ENCODE peak calls at places on chromosomes 2 and 18, in seven cellular contexts. U, N, V, G, I, K and Z are unnamed samples.

GRCh38 chr2:27798476-27798875 is 27.0 kb downstream of the MRPL33 start:
- DNase-seq in U (no peak), G (no peak), V (no peak), K (no peak), I (no peak), N (no peak), Z (no peak)

GRCh38 chr2:219155054-219155644 is 5.5 kb downstream of the NHEJ1 start:
- DNase-seq in G (peak; percentile 85), K (peak; percentile 49), N (peak; percentile 17), V (no peak), U (no peak), I (peak; percentile 70), Z (peak; percentile 50)

GRCh38 chr2:215828528-215829184 is 184.7 kb downstream of the MREG start:
- DNase-seq in K (peak; percentile 73), V (peak; percentile 61), G (peak; percentile 88), U (no peak), I (peak; percentile 56), N (peak; percentile 44), Z (peak; percentile 26)

GRCh38 chr2:3112131-3112530 is 265.5 kb downstream of the EIPR1 start:
- DNase-seq in G (no peak), V (no peak), I (no peak), U (no peak), K (no peak), N (no peak), Z (no peak)

GRCh38 chr2:198053173-198053572 is 248.8 kb downstream of the PLCL1 start:
- DNase-seq in V (no peak), K (no peak), G (no peak), U (no peak), I (no peak), N (no peak), Z (no peak)

GRCh38 chr18:55633032-55633431 is 45.0 kb upstream of the TCF4 start:
- DNase-seq in G (peak; percentile 62), I (peak; percentile 74), V (no peak), U (no peak), K (no peak), N (peak; percentile 34), Z (no peak)

GRCh38 chr2:19235308-19235707 is 123.1 kb downstream of the OSR1 start:
- DNase-seq in G (peak; percentile 90), U (no peak), V (no peak), I (peak; percentile 89), N (peak; percentile 12), K (no peak), Z (no peak)

GRCh38 chr2:67613227-67613626 is 216.1 kb downstream of the ETAA1 start:
- DNase-seq in V (no peak), N (no peak), I (no peak), K (no peak), U (no peak), G (no peak), Z (no peak)

GRCh38 chr18:41940506-41941215 is 14.4 kb upstream of the PIK3C3 start:
- DNase-seq in V (no peak), K (no peak), I (peak; percentile 94), G (peak; percentile 91), U (no peak), N (peak; percentile 97), Z (no peak)

GRCh38 chr2:182324665-182325064 is 102.2 kb downstream of the PDE1A start:
- DNase-seq in K (no peak), V (no peak), G (peak; percentile 53), I (no peak), N (peak; percentile 64), U (no peak), Z (no peak)

GRCh38 chr2:184598313-184599053 is at the start of gene ZNF804A:
- DNase-seq in U (peak; percentile 16), V (peak; percentile 41), G (peak; percentile 55), K (peak; percentile 62), N (peak; percentile 63), I (peak; percentile 16), Z (peak; percentile 80)

GRCh38 chr18:42268793-42269192 is 313.8 kb downstream of the PIK3C3 start:
- DNase-seq in I (no peak), G (no peak), K (no peak), V (no peak), U (no peak), N (peak; percentile 3), Z (no peak)

GRCh38 chr2:143514413-143514812 is 385.2 kb downstream of the ARHGAP15 start:
- DNase-seq in U (no peak), G (peak; percentile 12), V (no peak), N (no peak), K (no peak), I (peak; percentile 85), Z (no peak)

GRCh38 chr2:233312874-233313273 is 5.3 kb downstream of the SAG start:
- DNase-seq in K (no peak), U (no peak), I (no peak), G (no peak), N (no peak), V (no peak), Z (no peak)

GRCh38 chr2:128440666-128441340 is 122.1 kb upstream of the HS6ST1 start:
- DNase-seq in G (no peak), N (no peak), I (no peak), V (no peak), U (no peak), K (peak; percentile 12), Z (no peak)

GRCh38 chr2:196801578-196801977 is 2.1 kb upstream of the GTF3C3 start:
- DNase-seq in N (peak; percentile 46), G (no peak), V (no peak), U (no peak), K (no peak), I (peak; percentile 15), Z (no peak)

GRCh38 chr2:134773372-134774073 is 54.7 kb upstream of the TMEM163 start:
- DNase-seq in U (no peak), N (no peak), V (no peak), I (no peak), K (no peak), G (peak; percentile 27), Z (no peak)

GRCh38 chr2:134774074-134774742 is 55.4 kb upstream of the TMEM163 start:
- DNase-seq in G (peak; percentile 20), I (no peak), U (no peak), V (no peak), N (no peak), K (no peak), Z (no peak)

GRCh38 chr2:134772493-134773169 is 53.8 kb upstream of the TMEM163 start:
- DNase-seq in I (no peak), U (no peak), K (no peak), V (no peak), N (no peak), G (no peak), Z (no peak)

GRCh38 chr2:134774786-134775641 is 56.2 kb upstream of the TMEM163 start:
- DNase-seq in V (no peak), I (no peak), K (no peak), N (no peak), G (peak; percentile 6), U (no peak), Z (no peak)

GRCh38 chr2:134771313-134771801 is 52.6 kb upstream of the TMEM163 start:
- DNase-seq in N (no peak), I (no peak), K (no peak), U (no peak), G (no peak), V (no peak), Z (no peak)
- TF ChIP-seq CTCF in N (no peak), I (no peak), K (no peak), U (no peak), G (no peak), V (no peak), Z (no peak)

DNA sequence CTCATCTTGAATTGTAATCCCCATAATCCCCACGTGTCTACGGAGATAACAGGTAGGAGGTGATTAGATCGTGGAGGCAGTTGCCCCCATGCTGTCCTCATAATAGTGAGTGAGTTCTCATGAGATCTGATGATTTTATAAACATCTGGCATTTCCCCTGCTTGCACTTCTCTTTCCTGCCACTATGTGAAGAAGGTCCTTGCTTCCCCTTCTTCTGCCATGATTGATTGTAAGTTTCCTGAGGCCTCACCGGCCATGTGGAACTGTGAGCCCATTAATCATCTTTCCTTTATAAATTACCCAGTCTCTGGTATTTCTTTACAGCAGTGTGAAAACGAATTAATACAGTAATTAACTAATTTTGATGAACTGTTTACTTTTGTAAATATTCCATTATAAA is 582.5 kb downstream of the TSN start:
- DNase-seq in I (no peak), K (no peak), V (no peak), G (no peak), U (no peak), N (no peak), Z (no peak)
- TF ChIP-seq CTCF in I (no peak), K (no peak), V (no peak), G (no peak), U (no peak), N (no peak), Z (no peak)

GRCh38 chr18:79935499-79935898 is 16.0 kb downstream of the SLC66A2 start:
- DNase-seq in I (no peak), N (no peak), G (no peak), U (no peak), V (peak; percentile 19), K (no peak), Z (no peak)

GRCh38 chr18:79935925-79936324 is 15.5 kb downstream of the SLC66A2 start:
- DNase-seq in G (no peak), N (no peak), V (peak; percentile 15), K (no peak), U (no peak), I (no peak), Z (no peak)

GRCh38 chr18:79933765-79934164 is 17.7 kb downstream of the SLC66A2 start:
- DNase-seq in N (peak; percentile 21), V (peak; percentile 8), I (peak; percentile 72), U (no peak), G (peak; percentile 50), K (peak; percentile 15), Z (no peak)

GRCh38 chr18:79935098-79935480 is 16.4 kb downstream of the SLC66A2 start:
- DNase-seq in K (no peak), G (no peak), N (no peak), I (no peak), V (peak; percentile 12), U (no peak), Z (no peak)

GRCh38 chr18:79934311-79935097 is 16.9 kb downstream of the SLC66A2 start:
- DNase-seq in K (peak; percentile 13), V (peak; percentile 13), G (peak; percentile 36), N (no peak), I (no peak), U (no peak), Z (no peak)
- TF ChIP-seq CTCF in K (no peak), V (no peak), G (no peak), N (no peak), I (no peak), U (no peak), Z (no peak)

DNA sequence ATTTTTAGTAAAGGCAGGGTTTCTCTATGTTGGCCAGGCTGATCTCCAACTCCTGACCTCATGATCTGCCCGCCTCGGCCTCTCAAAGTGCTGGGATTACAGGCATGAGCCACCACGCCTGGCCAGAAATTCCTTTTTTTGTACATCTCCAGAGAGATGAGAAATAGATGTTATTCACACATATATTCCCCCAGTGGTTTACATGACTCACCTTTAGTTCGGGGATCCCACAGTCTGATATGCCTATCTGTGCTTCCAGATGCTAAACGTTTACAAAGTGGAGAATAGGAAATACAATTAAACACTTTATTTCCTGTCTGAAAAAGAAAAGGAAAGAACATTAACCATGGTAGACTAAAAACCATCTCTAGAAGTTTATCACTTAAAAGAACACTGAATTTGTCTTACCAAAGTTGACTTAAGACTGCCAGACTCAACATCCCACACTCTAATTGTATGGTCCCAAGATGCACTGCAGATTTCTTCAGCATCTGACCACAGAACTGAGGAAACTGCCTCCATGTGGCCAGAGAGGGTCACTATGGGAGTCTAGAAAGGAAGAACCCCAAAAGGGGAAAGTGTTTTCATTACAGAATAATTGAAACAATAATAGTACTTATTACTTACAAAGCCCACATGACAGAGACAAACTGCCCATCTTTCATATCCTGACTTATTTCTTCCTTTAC is 12.6 kb upstream of the ICA1L start:
- DNase-seq in I (peak; percentile 2), U (no peak), N (peak; percentile 48), K (no peak), V (no peak), G (peak; percentile 29), Z (no peak)
- TF ChIP-seq CTCF in I (peak; percentile 11), U (no peak), N (no peak), K (no peak), V (no peak), G (peak; percentile 20), Z (no peak)